ENCODE peak calls at places on chromosomes 13 and 19, in eight cellular contexts. One of them, this sample, is unnamed. For H3K27me3, the result is how much of the 10 kb centered on the place peaks cover.

GRCh38 chr13:40445557-40445990 is 220.9 kb downstream of the FOXO1 start:
- DNase-seq in HAP-1: no peak
- DNase-seq in breast epithelium: no peak
- DNase-seq in adipocyte: no peak
- DNase-seq in GM23338: peak
- DNase-seq in endodermal cell: no peak
- DNase-seq in cardiac muscle cell: no peak
- DNase-seq in SJSA1: peak
- DNase-seq in this sample: no peak

GRCh38 chr13:24997367-24997967 is 98.5 kb upstream of the PABPC3 start:
- DNase-seq in HAP-1: peak
- DNase-seq in breast epithelium: no peak
- DNase-seq in adipocyte: peak
- DNase-seq in GM23338: peak
- DNase-seq in endodermal cell: no peak
- DNase-seq in cardiac muscle cell: peak
- DNase-seq in SJSA1: peak
- DNase-seq in this sample: peak

GRCh38 chr19:3683405-3683865 is 16.8 kb downstream of the PIP5K1C start:
- DNase-seq in HAP-1: no peak
- DNase-seq in breast epithelium: no peak
- DNase-seq in adipocyte: no peak
- DNase-seq in GM23338: peak
- DNase-seq in endodermal cell: peak
- DNase-seq in cardiac muscle cell: no peak
- DNase-seq in SJSA1: no peak
- DNase-seq in this sample: no peak

GRCh38 chr13:30835442-30835841 is 70.6 kb upstream of the MEDAG start:
- DNase-seq in HAP-1: no peak
- DNase-seq in breast epithelium: no peak
- DNase-seq in adipocyte: no peak
- DNase-seq in GM23338: no peak
- DNase-seq in endodermal cell: no peak
- DNase-seq in cardiac muscle cell: no peak
- DNase-seq in SJSA1: no peak
- DNase-seq in this sample: no peak

GRCh38 chr19:56163097-56163496 is 12.7 kb upstream of the GALP start:
- DNase-seq in HAP-1: no peak
- DNase-seq in breast epithelium: no peak
- DNase-seq in adipocyte: no peak
- DNase-seq in GM23338: no peak
- DNase-seq in endodermal cell: no peak
- DNase-seq in cardiac muscle cell: no peak
- DNase-seq in SJSA1: no peak
- DNase-seq in this sample: no peak

GRCh38 chr19:37975596-37976515 is 68.8 kb downstream of the SIPA1L3 start:
- DNase-seq in HAP-1: no peak
- DNase-seq in breast epithelium: no peak
- DNase-seq in adipocyte: no peak
- DNase-seq in GM23338: no peak
- DNase-seq in endodermal cell: no peak
- DNase-seq in cardiac muscle cell: no peak
- DNase-seq in SJSA1: no peak
- DNase-seq in this sample: no peak

GRCh38 chr19:17289489-17289888 is 7.8 kb downstream of the ANKLE1 start:
- DNase-seq in HAP-1: peak
- DNase-seq in breast epithelium: no peak
- DNase-seq in adipocyte: peak
- DNase-seq in GM23338: peak
- DNase-seq in endodermal cell: peak
- DNase-seq in cardiac muscle cell: peak
- DNase-seq in SJSA1: peak
- DNase-seq in this sample: peak

GRCh38 chr13:59880468-59880867 is 283.3 kb downstream of the DIAPH3 start:
- DNase-seq in HAP-1: no peak
- DNase-seq in breast epithelium: no peak
- DNase-seq in adipocyte: peak
- DNase-seq in GM23338: no peak
- DNase-seq in endodermal cell: no peak
- DNase-seq in cardiac muscle cell: no peak
- DNase-seq in SJSA1: no peak
- DNase-seq in this sample: no peak

GRCh38 chr13:41061075-41061913 is at the start of gene WBP4:
- DNase-seq in HAP-1: peak
- DNase-seq in breast epithelium: peak
- DNase-seq in adipocyte: peak
- DNase-seq in GM23338: peak
- DNase-seq in endodermal cell: peak
- DNase-seq in cardiac muscle cell: peak
- DNase-seq in SJSA1: peak
- DNase-seq in this sample: peak

GRCh38 chr19:3034845-3035541 is 5.9 kb upstream of the TLE2 start:
- DNase-seq in HAP-1: no peak
- DNase-seq in breast epithelium: no peak
- DNase-seq in adipocyte: peak
- DNase-seq in GM23338: peak
- DNase-seq in endodermal cell: no peak
- DNase-seq in cardiac muscle cell: peak
- DNase-seq in SJSA1: peak
- DNase-seq in this sample: no peak

GRCh38 chr13:90793261-90793785 is 554.2 kb upstream of the MIR17HG start:
- DNase-seq in HAP-1: no peak
- DNase-seq in breast epithelium: no peak
- DNase-seq in adipocyte: no peak
- DNase-seq in GM23338: no peak
- DNase-seq in endodermal cell: no peak
- DNase-seq in cardiac muscle cell: no peak
- DNase-seq in SJSA1: no peak
- DNase-seq in this sample: no peak

GRCh38 chr13:83819156-83819555 is 63.1 kb downstream of the SLITRK1 start:
- DNase-seq in HAP-1: no peak
- DNase-seq in breast epithelium: no peak
- DNase-seq in adipocyte: no peak
- DNase-seq in GM23338: no peak
- DNase-seq in endodermal cell: no peak
- DNase-seq in cardiac muscle cell: no peak
- DNase-seq in SJSA1: no peak
- DNase-seq in this sample: no peak

GRCh38 chr19:18895038-18895827 is 725 bp downstream of the CERS1 start:
- DNase-seq in HAP-1: peak
- DNase-seq in breast epithelium: no peak
- DNase-seq in adipocyte: peak
- DNase-seq in GM23338: peak
- DNase-seq in endodermal cell: peak
- DNase-seq in cardiac muscle cell: peak
- DNase-seq in SJSA1: peak
- DNase-seq in this sample: peak

GRCh38 chr19:18894254-18895037 is 1.5 kb downstream of the CERS1 start:
- DNase-seq in HAP-1: no peak
- DNase-seq in breast epithelium: no peak
- DNase-seq in adipocyte: peak
- DNase-seq in GM23338: peak
- DNase-seq in endodermal cell: no peak
- DNase-seq in cardiac muscle cell: no peak
- DNase-seq in SJSA1: no peak
- DNase-seq in this sample: no peak

GRCh38 chr19:18895828-18896341 is at the start of gene CERS1:
- DNase-seq in HAP-1: no peak
- DNase-seq in breast epithelium: no peak
- DNase-seq in adipocyte: peak
- DNase-seq in GM23338: peak
- DNase-seq in endodermal cell: peak
- DNase-seq in cardiac muscle cell: peak
- DNase-seq in SJSA1: no peak
- DNase-seq in this sample: no peak

GRCh38 chr19:18896421-18896841 is 473 bp upstream of the CERS1 start:
- DNase-seq in HAP-1: no peak
- DNase-seq in breast epithelium: no peak
- DNase-seq in adipocyte: no peak
- DNase-seq in GM23338: peak
- DNase-seq in endodermal cell: peak
- DNase-seq in cardiac muscle cell: peak
- DNase-seq in SJSA1: no peak
- DNase-seq in this sample: no peak

GRCh38 chr19:18893573-18894253 is 2.2 kb downstream of the CERS1 start:
- DNase-seq in HAP-1: no peak
- DNase-seq in breast epithelium: no peak
- DNase-seq in adipocyte: no peak
- DNase-seq in GM23338: no peak
- DNase-seq in endodermal cell: no peak
- DNase-seq in cardiac muscle cell: no peak
- DNase-seq in SJSA1: no peak
- DNase-seq in this sample: no peak
- H3K27me3 ChIP-seq in HAP-1: under half
- H3K27me3 ChIP-seq in breast epithelium: under half
- H3K27me3 ChIP-seq in adipocyte: under half
- H3K27me3 ChIP-seq in GM23338: under half
- H3K27me3 ChIP-seq in endodermal cell: under half
- H3K27me3 ChIP-seq in cardiac muscle cell: under half
- H3K27me3 ChIP-seq in SJSA1: under half
- H3K27me3 ChIP-seq in this sample: under half

DNA sequence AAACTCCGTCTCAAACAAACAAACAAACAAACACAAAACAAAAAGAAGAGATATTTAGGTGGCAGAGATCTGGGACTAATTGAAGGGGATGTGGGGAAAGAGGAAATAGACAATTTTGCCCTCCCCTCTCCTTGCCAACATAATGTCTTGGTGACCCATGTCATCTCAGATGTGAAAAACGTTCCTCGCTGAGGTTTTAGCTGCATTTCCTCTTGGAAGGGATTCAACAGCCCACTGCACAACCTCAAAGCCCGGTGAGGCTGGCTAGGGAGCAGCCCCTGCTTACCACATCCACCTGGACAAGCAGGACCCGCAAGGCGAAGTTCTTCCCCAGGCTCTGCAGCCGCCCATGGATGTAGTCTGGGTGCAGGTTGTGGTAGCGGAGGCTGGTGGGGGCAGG is 4.9 kb downstream of the ERCC1 start:
- DNase-seq in HAP-1: no peak
- DNase-seq in breast epithelium: no peak
- DNase-seq in adipocyte: no peak
- DNase-seq in GM23338: no peak
- DNase-seq in endodermal cell: no peak
- DNase-seq in cardiac muscle cell: no peak
- DNase-seq in SJSA1: no peak
- DNase-seq in this sample: no peak
- H3K27me3 ChIP-seq in HAP-1: under half
- H3K27me3 ChIP-seq in breast epithelium: under half
- H3K27me3 ChIP-seq in adipocyte: under half
- H3K27me3 ChIP-seq in GM23338: under half
- H3K27me3 ChIP-seq in endodermal cell: under half
- H3K27me3 ChIP-seq in cardiac muscle cell: under half
- H3K27me3 ChIP-seq in SJSA1: under half
- H3K27me3 ChIP-seq in this sample: under half

GRCh38 chr19:46461537-46461936 is 9.8 kb downstream of the PNMA8A start:
- DNase-seq in HAP-1: no peak
- DNase-seq in breast epithelium: no peak
- DNase-seq in adipocyte: no peak
- DNase-seq in GM23338: no peak
- DNase-seq in endodermal cell: no peak
- DNase-seq in cardiac muscle cell: no peak
- DNase-seq in SJSA1: no peak
- DNase-seq in this sample: no peak
- H3K27me3 ChIP-seq in HAP-1: under half
- H3K27me3 ChIP-seq in breast epithelium: under half
- H3K27me3 ChIP-seq in adipocyte: under half
- H3K27me3 ChIP-seq in GM23338: under half
- H3K27me3 ChIP-seq in endodermal cell: under half
- H3K27me3 ChIP-seq in cardiac muscle cell: under half
- H3K27me3 ChIP-seq in SJSA1: under half
- H3K27me3 ChIP-seq in this sample: under half

GRCh38 chr19:49667473-49667872 is 1.7 kb downstream of the BCL2L12 start:
- DNase-seq in HAP-1: no peak
- DNase-seq in breast epithelium: no peak
- DNase-seq in adipocyte: no peak
- DNase-seq in GM23338: no peak
- DNase-seq in endodermal cell: no peak
- DNase-seq in cardiac muscle cell: no peak
- DNase-seq in SJSA1: no peak
- DNase-seq in this sample: no peak

GRCh38 chr19:49676136-49676689 is 858 bp upstream of the PRMT1 start:
- DNase-seq in HAP-1: peak
- DNase-seq in breast epithelium: peak
- DNase-seq in adipocyte: peak
- DNase-seq in GM23338: peak
- DNase-seq in endodermal cell: peak
- DNase-seq in cardiac muscle cell: peak
- DNase-seq in SJSA1: no peak
- DNase-seq in this sample: no peak

GRCh38 chr19:49669511-49669910 is 3.8 kb downstream of the BCL2L12 start:
- DNase-seq in HAP-1: no peak
- DNase-seq in breast epithelium: no peak
- DNase-seq in adipocyte: no peak
- DNase-seq in GM23338: no peak
- DNase-seq in endodermal cell: no peak
- DNase-seq in cardiac muscle cell: no peak
- DNase-seq in SJSA1: no peak
- DNase-seq in this sample: no peak

GRCh38 chr19:49676690-49677231 is 310 bp upstream of the PRMT1 start:
- DNase-seq in HAP-1: peak
- DNase-seq in breast epithelium: peak
- DNase-seq in adipocyte: peak
- DNase-seq in GM23338: peak
- DNase-seq in endodermal cell: peak
- DNase-seq in cardiac muscle cell: peak
- DNase-seq in SJSA1: peak
- DNase-seq in this sample: peak

DNA sequence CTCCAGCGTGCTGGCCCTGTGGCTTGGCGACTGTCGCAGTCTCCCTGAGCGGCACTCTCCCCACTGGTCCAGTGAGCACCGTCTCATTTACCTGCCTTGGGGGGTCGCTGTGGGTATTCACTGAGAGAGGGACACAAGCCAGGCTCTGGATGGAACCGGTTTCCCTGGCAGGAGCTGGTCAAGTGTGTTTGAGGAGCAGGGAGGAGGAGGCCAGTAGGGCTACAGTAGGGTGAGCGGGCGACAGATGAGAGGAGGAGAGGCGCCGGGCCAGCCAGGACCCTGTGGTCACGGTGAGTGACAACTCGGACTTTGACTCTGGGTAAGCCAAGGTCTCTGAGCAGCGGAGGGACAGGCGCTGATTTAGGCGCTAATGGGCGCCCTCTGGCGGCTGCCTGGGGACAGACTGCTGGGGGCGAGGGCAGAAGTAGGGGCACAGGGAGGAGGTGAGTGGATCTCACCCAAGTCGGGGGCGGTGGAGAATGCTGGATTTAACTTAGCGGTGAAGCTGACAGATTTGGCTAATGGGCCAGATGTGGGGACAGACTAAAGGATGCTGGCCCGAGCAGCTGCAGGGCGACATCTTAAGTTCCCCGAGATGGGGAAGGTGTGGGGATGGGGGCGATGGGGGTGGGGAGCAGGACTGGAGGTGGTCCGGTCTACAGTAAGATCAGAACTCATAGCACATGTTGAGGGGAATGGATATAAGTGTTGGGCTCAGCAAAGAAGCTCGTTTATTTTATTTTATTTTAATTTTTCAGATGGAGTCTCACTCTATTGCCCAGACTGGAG is 4.7 kb upstream of the PRMT1 start:
- DNase-seq in HAP-1: peak
- DNase-seq in breast epithelium: peak
- DNase-seq in adipocyte: peak
- DNase-seq in GM23338: peak
- DNase-seq in endodermal cell: peak
- DNase-seq in cardiac muscle cell: peak
- DNase-seq in SJSA1: peak
- DNase-seq in this sample: peak
- H3K27me3 ChIP-seq in HAP-1: under half
- H3K27me3 ChIP-seq in breast epithelium: under half
- H3K27me3 ChIP-seq in adipocyte: under half
- H3K27me3 ChIP-seq in GM23338: under half
- H3K27me3 ChIP-seq in endodermal cell: under half
- H3K27me3 ChIP-seq in cardiac muscle cell: under half
- H3K27me3 ChIP-seq in SJSA1: under half
- H3K27me3 ChIP-seq in this sample: under half

This sample was measured in Caco-2.